ENCODE peak calls at places on chromosomes 16 and 17, in five cellular contexts. One of them, this sample, is unnamed.

GRCh38 chr16:4261557-4262172 is 11.2 kb downstream of the TFAP4 start:
- DNase-seq in right cardiac atrium: peak; percentile 73
- DNase-seq in trophoblast cell: peak; percentile 89
- DNase-seq in astrocyte: peak; percentile 5
- DNase-seq in AML-193: no peak
- DNase-seq in this sample: peak; percentile 24

GRCh38 chr16:70395345-70395901 is 43.5 kb downstream of the ST3GAL2 start:
- DNase-seq in right cardiac atrium: peak; percentile 83
- DNase-seq in trophoblast cell: peak; percentile 65
- DNase-seq in astrocyte: no peak
- DNase-seq in AML-193: peak; percentile 59
- DNase-seq in this sample: peak; percentile 86

GRCh38 chr17:56995776-56996175 is 17.8 kb downstream of the SCPEP1 start:
- DNase-seq in right cardiac atrium: no peak
- DNase-seq in trophoblast cell: no peak
- DNase-seq in astrocyte: peak; percentile 33
- DNase-seq in AML-193: no peak
- DNase-seq in this sample: no peak

GRCh38 chr16:19850131-19850817 is 34.4 kb downstream of the GPRC5B start:
- DNase-seq in right cardiac atrium: no peak
- DNase-seq in trophoblast cell: no peak
- DNase-seq in astrocyte: no peak
- DNase-seq in AML-193: no peak
- DNase-seq in this sample: no peak

GRCh38 chr16:3488801-3489200 is 6.5 kb downstream of the C16orf90 start:
- DNase-seq in right cardiac atrium: peak; percentile 33
- DNase-seq in trophoblast cell: no peak
- DNase-seq in astrocyte: no peak
- DNase-seq in AML-193: no peak
- DNase-seq in this sample: no peak

GRCh38 chr17:15922586-15922985 is 22.3 kb upstream of the ADORA2B start:
- DNase-seq in right cardiac atrium: no peak
- DNase-seq in trophoblast cell: peak; percentile 54
- DNase-seq in astrocyte: no peak
- DNase-seq in AML-193: no peak
- DNase-seq in this sample: no peak

GRCh38 chr17:62064029-62064790 is 868 bp downstream of the MED13 start:
- DNase-seq in right cardiac atrium: no peak
- DNase-seq in trophoblast cell: peak; percentile 61
- DNase-seq in astrocyte: peak; percentile 32
- DNase-seq in AML-193: peak; percentile 59
- DNase-seq in this sample: no peak

GRCh38 chr16:81527477-81528178 is 83.0 kb downstream of the CMIP start:
- DNase-seq in right cardiac atrium: no peak
- DNase-seq in trophoblast cell: peak; percentile 85
- DNase-seq in astrocyte: no peak
- DNase-seq in AML-193: no peak
- DNase-seq in this sample: no peak

GRCh38 chr17:4710693-4711634 is 532 bp downstream of the ARRB2 start:
- DNase-seq in right cardiac atrium: peak; percentile 62
- DNase-seq in trophoblast cell: no peak
- DNase-seq in astrocyte: no peak
- DNase-seq in AML-193: peak; percentile 53
- DNase-seq in this sample: no peak

This sample was measured in Calu3.